ENCODE peak calls at places on chromosomes 13 and 19, in five cellular contexts. One of them, this sample, is unnamed.
A peak's percentile ranks its signal among the peaks of the same experiment; 100 is the strongest.

GRCh38 chr13:26340812-26341211 is 86.9 kb downstream of the CDK8 start:
- DNase-seq in foreskin fibroblast: no peak
- DNase-seq in tibial nerve: no peak
- DNase-seq in choroid plexus epithelial cell: peak; percentile 29
- DNase-seq in fibroblast of the aortic adventitia: no peak
- DNase-seq in this sample: peak; percentile 20

GRCh38 chr13:102197193-102197592 is 204.7 kb downstream of the FGF14 start:
- DNase-seq in foreskin fibroblast: peak; percentile 30
- DNase-seq in tibial nerve: no peak
- DNase-seq in choroid plexus epithelial cell: peak; percentile 64
- DNase-seq in fibroblast of the aortic adventitia: peak; percentile 12
- DNase-seq in this sample: peak; percentile 4

GRCh38 chr19:45215391-45216191 is 29.6 kb downstream of the EXOC3L2 start:
- DNase-seq in foreskin fibroblast: no peak
- DNase-seq in tibial nerve: no peak
- DNase-seq in choroid plexus epithelial cell: no peak
- DNase-seq in fibroblast of the aortic adventitia: no peak
- DNase-seq in this sample: no peak

GRCh38 chr13:30308548-30308947 is 1.2 kb upstream of the KATNAL1 start:
- DNase-seq in foreskin fibroblast: no peak
- DNase-seq in tibial nerve: no peak
- DNase-seq in choroid plexus epithelial cell: peak; percentile 66
- DNase-seq in fibroblast of the aortic adventitia: peak; percentile 63
- DNase-seq in this sample: peak; percentile 84

GRCh38 chr13:24614306-24615080 is 65.7 kb upstream of the ATP12A start:
- DNase-seq in foreskin fibroblast: no peak
- DNase-seq in tibial nerve: no peak
- DNase-seq in choroid plexus epithelial cell: no peak
- DNase-seq in fibroblast of the aortic adventitia: no peak
- DNase-seq in this sample: no peak

GRCh38 chr19:2982983-2983350 is 5.6 kb downstream of the TLE6 start:
- DNase-seq in foreskin fibroblast: peak; percentile 77
- DNase-seq in tibial nerve: peak; percentile 87
- DNase-seq in choroid plexus epithelial cell: peak; percentile 87
- DNase-seq in fibroblast of the aortic adventitia: peak; percentile 96
- DNase-seq in this sample: peak; percentile 99

GRCh38 chr19:31338069-31338767 is 11.0 kb downstream of the TSHZ3 start:
- DNase-seq in foreskin fibroblast: peak; percentile 39
- DNase-seq in tibial nerve: no peak
- DNase-seq in choroid plexus epithelial cell: peak; percentile 92
- DNase-seq in fibroblast of the aortic adventitia: peak; percentile 75
- DNase-seq in this sample: peak; percentile 92

GRCh38 chr19:47093254-47093653 is 20.3 kb downstream of the ZC3H4 start:
- DNase-seq in foreskin fibroblast: no peak
- DNase-seq in tibial nerve: no peak
- DNase-seq in choroid plexus epithelial cell: peak; percentile 35
- DNase-seq in fibroblast of the aortic adventitia: no peak
- DNase-seq in this sample: no peak

GRCh38 chr19:2282062-2282861 is at the start of gene PEAK3:
- DNase-seq in foreskin fibroblast: no peak
- DNase-seq in tibial nerve: peak; percentile 41
- DNase-seq in choroid plexus epithelial cell: peak; percentile 53
- DNase-seq in fibroblast of the aortic adventitia: no peak
- DNase-seq in this sample: peak; percentile 31

GRCh38 chr13:20125129-20125782 is 35.6 kb downstream of the GJA3 start:
- DNase-seq in foreskin fibroblast: peak; percentile 43
- DNase-seq in tibial nerve: no peak
- DNase-seq in choroid plexus epithelial cell: peak; percentile 53
- DNase-seq in fibroblast of the aortic adventitia: peak; percentile 84
- DNase-seq in this sample: peak; percentile 81

GRCh38 chr19:49212302-49212701 is 54.7 kb downstream of the TRPM4 start:
- DNase-seq in foreskin fibroblast: no peak
- DNase-seq in tibial nerve: no peak
- DNase-seq in choroid plexus epithelial cell: peak; percentile 52
- DNase-seq in fibroblast of the aortic adventitia: peak; percentile 18
- DNase-seq in this sample: peak; percentile 83

GRCh38 chr13:48505597-48506091 is 27.2 kb downstream of the RCBTB2 start:
- DNase-seq in foreskin fibroblast: peak; percentile 47
- DNase-seq in tibial nerve: no peak
- DNase-seq in choroid plexus epithelial cell: no peak
- DNase-seq in fibroblast of the aortic adventitia: no peak
- DNase-seq in this sample: peak; percentile 45

GRCh38 chr19:6694147-6694815 is 24.3 kb upstream of the TNFSF14 start:
- DNase-seq in foreskin fibroblast: no peak
- DNase-seq in tibial nerve: no peak
- DNase-seq in choroid plexus epithelial cell: no peak
- DNase-seq in fibroblast of the aortic adventitia: no peak
- DNase-seq in this sample: no peak

GRCh38 chr19:27748551-27749152 is 1464.3 kb downstream of the UQCRFS1 start:
- DNase-seq in foreskin fibroblast: peak; percentile 9
- DNase-seq in tibial nerve: no peak
- DNase-seq in choroid plexus epithelial cell: peak; percentile 11
- DNase-seq in fibroblast of the aortic adventitia: no peak
- DNase-seq in this sample: no peak

GRCh38 chr13:101868585-101869469 is 416.4 kb downstream of the ITGBL1 start:
- DNase-seq in foreskin fibroblast: no peak
- DNase-seq in tibial nerve: no peak
- DNase-seq in choroid plexus epithelial cell: no peak
- DNase-seq in fibroblast of the aortic adventitia: no peak
- DNase-seq in this sample: no peak

DNA sequence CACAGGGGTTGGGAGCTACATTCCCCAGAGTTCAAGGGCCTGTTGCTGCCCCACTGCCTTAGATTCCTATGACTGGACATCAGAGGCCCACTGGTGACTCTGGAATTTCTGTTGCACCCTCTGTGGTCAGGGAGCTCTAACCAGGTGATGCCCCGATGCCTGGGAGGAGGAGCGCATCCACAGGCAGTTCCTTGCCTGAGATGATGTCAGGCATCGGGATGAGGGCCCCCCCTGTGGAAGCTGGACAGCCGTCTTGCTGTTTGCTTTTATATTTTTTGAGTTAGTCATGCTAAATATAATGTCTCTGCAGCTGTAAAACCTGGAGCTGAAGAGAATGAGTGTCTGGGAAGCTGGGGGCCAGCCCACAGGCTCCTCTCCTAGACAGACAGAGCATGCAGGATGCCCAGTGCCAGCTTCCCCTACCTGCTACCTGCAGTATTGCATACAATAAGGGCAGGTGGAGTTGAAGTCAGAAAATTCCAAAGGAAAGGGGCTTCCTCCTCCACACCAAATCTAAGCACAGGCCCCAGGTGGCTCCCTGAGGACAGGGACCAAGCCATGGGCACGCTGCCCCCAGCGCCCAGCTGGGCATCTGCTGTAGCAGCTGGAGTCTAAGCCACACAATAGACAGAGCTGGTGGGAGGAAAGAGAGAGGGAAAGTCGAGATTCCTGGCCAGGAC is 16.2 kb downstream of the COL4A2 start:
- DNase-seq in foreskin fibroblast: peak; percentile 68
- DNase-seq in tibial nerve: no peak
- DNase-seq in choroid plexus epithelial cell: peak; percentile 95
- DNase-seq in fibroblast of the aortic adventitia: peak; percentile 26
- DNase-seq in this sample: peak; percentile 19
- TF ChIP-seq CTCF in foreskin fibroblast: no peak
- TF ChIP-seq CTCF in tibial nerve: no peak
- TF ChIP-seq CTCF in choroid plexus epithelial cell: peak; percentile 35
- TF ChIP-seq CTCF in fibroblast of the aortic adventitia: peak; percentile 6
- TF ChIP-seq CTCF in this sample: peak; percentile 9

GRCh38 chr19:11359421-11359820 is 4.2 kb downstream of the PLPPR2 start:
- DNase-seq in foreskin fibroblast: no peak
- DNase-seq in tibial nerve: no peak
- DNase-seq in choroid plexus epithelial cell: no peak
- DNase-seq in fibroblast of the aortic adventitia: no peak
- DNase-seq in this sample: no peak

GRCh38 chr19:11361771-11362731 is 6.8 kb downstream of the PLPPR2 start:
- DNase-seq in foreskin fibroblast: no peak
- DNase-seq in tibial nerve: no peak
- DNase-seq in choroid plexus epithelial cell: no peak
- DNase-seq in fibroblast of the aortic adventitia: no peak
- DNase-seq in this sample: no peak

GRCh38 chr19:11364296-11364904 is 9.2 kb downstream of the PLPPR2 start:
- DNase-seq in foreskin fibroblast: no peak
- DNase-seq in tibial nerve: no peak
- DNase-seq in choroid plexus epithelial cell: no peak
- DNase-seq in fibroblast of the aortic adventitia: no peak
- DNase-seq in this sample: no peak

GRCh38 chr19:11363881-11364280 is 8.6 kb downstream of the PLPPR2 start:
- DNase-seq in foreskin fibroblast: no peak
- DNase-seq in tibial nerve: no peak
- DNase-seq in choroid plexus epithelial cell: no peak
- DNase-seq in fibroblast of the aortic adventitia: no peak
- DNase-seq in this sample: no peak

DNA sequence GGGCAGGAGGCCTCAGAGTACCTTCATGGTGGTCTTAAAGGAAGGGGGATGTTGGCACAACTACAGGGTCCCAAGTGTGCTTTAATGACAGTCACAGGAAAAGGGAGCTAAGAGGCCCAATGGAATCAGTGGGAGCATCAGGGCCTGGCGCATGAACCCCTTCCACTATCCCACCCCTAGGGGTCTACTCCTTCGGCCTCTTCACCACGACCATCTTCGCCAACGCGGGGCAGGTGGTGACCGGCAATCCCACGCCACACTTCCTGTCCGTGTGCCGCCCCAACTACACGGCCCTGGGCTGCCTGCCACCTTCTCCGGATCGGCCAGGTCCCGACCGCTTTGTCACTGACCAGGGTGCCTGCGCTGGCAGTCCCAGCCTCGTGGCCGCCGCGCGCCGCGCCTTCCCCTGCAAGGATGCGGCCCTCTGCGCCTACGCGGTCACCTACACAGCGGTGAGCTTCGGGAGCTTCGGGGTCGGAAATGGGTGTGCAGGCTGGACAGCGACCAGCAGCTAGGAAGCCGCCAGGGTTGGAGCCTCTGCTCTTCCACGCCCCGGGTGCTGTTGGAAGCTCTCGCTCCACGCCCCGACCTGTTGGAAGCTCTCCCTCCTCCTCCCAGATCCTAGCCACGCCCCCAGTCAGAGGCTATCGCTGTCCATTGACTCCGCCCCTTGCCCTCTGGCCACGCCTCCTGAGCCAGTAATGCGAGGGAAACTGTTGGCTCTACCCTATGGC is 6.0 kb downstream of the PLPPR2 start:
- DNase-seq in foreskin fibroblast: no peak
- DNase-seq in tibial nerve: no peak
- DNase-seq in choroid plexus epithelial cell: no peak
- DNase-seq in fibroblast of the aortic adventitia: no peak
- DNase-seq in this sample: no peak
- TF ChIP-seq CTCF in foreskin fibroblast: no peak
- TF ChIP-seq CTCF in tibial nerve: no peak
- TF ChIP-seq CTCF in choroid plexus epithelial cell: no peak
- TF ChIP-seq CTCF in fibroblast of the aortic adventitia: no peak
- TF ChIP-seq CTCF in this sample: no peak

DNA sequence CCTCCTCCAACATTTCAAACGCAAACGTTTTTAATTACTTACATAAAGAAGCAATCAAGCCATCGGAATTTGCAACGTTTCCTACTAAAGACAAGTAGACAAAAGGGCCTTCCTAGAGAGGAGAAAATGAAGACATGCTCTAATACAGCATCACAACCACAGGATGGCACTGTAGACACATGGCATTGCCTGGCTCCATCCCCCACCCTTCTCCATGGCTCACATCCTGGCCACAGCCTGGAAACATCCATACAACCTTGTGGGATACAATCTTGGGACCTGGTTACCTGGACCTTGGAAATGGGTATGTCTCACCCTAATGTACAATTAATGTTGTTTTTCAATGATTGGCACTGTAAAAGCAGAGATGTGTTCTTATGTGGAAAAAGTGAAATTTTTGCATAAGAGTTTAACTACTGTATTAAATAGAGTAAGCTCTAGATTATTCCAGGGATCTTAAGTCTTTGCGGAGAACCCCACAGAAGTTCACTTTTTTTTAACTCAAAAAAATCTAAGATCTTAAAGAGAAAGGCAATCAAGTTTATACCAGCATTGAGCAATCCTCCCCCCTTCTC is 21.5 kb downstream of the EBPL start:
- DNase-seq in foreskin fibroblast: peak; percentile 63
- DNase-seq in tibial nerve: no peak
- DNase-seq in choroid plexus epithelial cell: peak; percentile 81
- DNase-seq in fibroblast of the aortic adventitia: peak; percentile 84
- DNase-seq in this sample: peak; percentile 75
- TF ChIP-seq CTCF in foreskin fibroblast: peak; percentile 66
- TF ChIP-seq CTCF in tibial nerve: peak; percentile 45
- TF ChIP-seq CTCF in choroid plexus epithelial cell: peak; percentile 87
- TF ChIP-seq CTCF in fibroblast of the aortic adventitia: peak; percentile 95
- TF ChIP-seq CTCF in this sample: peak; percentile 69

GRCh38 chr19:13990085-13990484 is 16.0 kb downstream of the RFX1 start:
- DNase-seq in foreskin fibroblast: no peak
- DNase-seq in tibial nerve: no peak
- DNase-seq in choroid plexus epithelial cell: no peak
- DNase-seq in fibroblast of the aortic adventitia: no peak
- DNase-seq in this sample: no peak

GRCh38 chr19:13984875-13985741 is 21.0 kb downstream of the RFX1 start:
- DNase-seq in foreskin fibroblast: no peak
- DNase-seq in tibial nerve: no peak
- DNase-seq in choroid plexus epithelial cell: no peak
- DNase-seq in fibroblast of the aortic adventitia: no peak
- DNase-seq in this sample: no peak

GRCh38 chr19:13986348-13986904 is 19.7 kb downstream of the RFX1 start:
- DNase-seq in foreskin fibroblast: peak; percentile 74
- DNase-seq in tibial nerve: peak; percentile 64
- DNase-seq in choroid plexus epithelial cell: peak; percentile 78
- DNase-seq in fibroblast of the aortic adventitia: peak; percentile 31
- DNase-seq in this sample: peak; percentile 76

GRCh38 chr19:13985771-13986347 is 20.3 kb downstream of the RFX1 start:
- DNase-seq in foreskin fibroblast: no peak
- DNase-seq in tibial nerve: no peak
- DNase-seq in choroid plexus epithelial cell: no peak
- DNase-seq in fibroblast of the aortic adventitia: no peak
- DNase-seq in this sample: no peak

GRCh38 chr19:13987101-13987890 is 18.8 kb downstream of the RFX1 start:
- DNase-seq in foreskin fibroblast: no peak
- DNase-seq in tibial nerve: no peak
- DNase-seq in choroid plexus epithelial cell: no peak
- DNase-seq in fibroblast of the aortic adventitia: no peak
- DNase-seq in this sample: no peak
- TF ChIP-seq CTCF in foreskin fibroblast: no peak
- TF ChIP-seq CTCF in tibial nerve: no peak
- TF ChIP-seq CTCF in choroid plexus epithelial cell: no peak
- TF ChIP-seq CTCF in fibroblast of the aortic adventitia: no peak
- TF ChIP-seq CTCF in this sample: no peak

DNA sequence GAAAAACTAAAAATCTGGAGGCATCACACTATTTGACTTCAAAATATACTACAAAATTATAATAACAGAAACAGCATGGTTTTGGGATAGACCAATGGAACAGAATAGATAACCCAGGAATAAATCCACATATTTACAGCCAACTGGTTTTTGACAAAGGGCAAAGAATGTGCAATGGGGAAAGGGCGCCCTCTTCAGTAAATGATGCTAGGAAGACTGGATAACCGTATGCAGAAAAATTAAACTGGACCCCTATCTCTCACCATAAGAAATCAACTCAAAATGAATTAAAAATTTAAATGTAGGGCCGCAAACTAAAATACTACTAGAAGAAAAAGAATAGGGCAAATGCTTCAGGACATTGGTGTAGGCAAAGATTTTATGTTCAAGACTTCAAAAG is 440.5 kb upstream of the SGCG start:
- DNase-seq in foreskin fibroblast: no peak
- DNase-seq in tibial nerve: no peak
- DNase-seq in choroid plexus epithelial cell: no peak
- DNase-seq in fibroblast of the aortic adventitia: no peak
- DNase-seq in this sample: no peak
- TF ChIP-seq CTCF in foreskin fibroblast: no peak
- TF ChIP-seq CTCF in tibial nerve: no peak
- TF ChIP-seq CTCF in choroid plexus epithelial cell: no peak
- TF ChIP-seq CTCF in fibroblast of the aortic adventitia: no peak
- TF ChIP-seq CTCF in this sample: no peak